ENCODE peak calls at places on chromosome 11, in six cellular contexts. S, D, L, X, I and C are unnamed samples.

GRCh38 chr11:30579776-30580175 is 6.4 kb downstream of the MPPED2 start:
- DNase-seq in D (no peak), I (no peak), X (no peak), L (no peak), S (no peak), C (no peak)

GRCh38 chr11:47847892-47848635 is at the start of gene NUP160:
- DNase-seq in I (peak), D (peak), S (no peak), X (peak), L (peak), C (peak)

GRCh38 chr11:1733716-1734351 is 16.6 kb downstream of the IFITM10 start:
- DNase-seq in D (no peak), L (no peak), X (no peak), S (no peak), I (no peak), C (no peak)

GRCh38 chr11:93500759-93501158 is 42.4 kb downstream of the SMCO4 start:
- DNase-seq in S (no peak), L (no peak), D (no peak), X (no peak), I (no peak), C (no peak)

GRCh38 chr11:15532432-15532831 is 417.7 kb downstream of the INSC start:
- DNase-seq in I (no peak), X (no peak), S (no peak), L (no peak), D (no peak), C (no peak)

GRCh38 chr11:86632499-86633269 is 39.7 kb downstream of the ME3 start:
- DNase-seq in L (no peak), I (no peak), D (no peak), X (peak), S (peak), C (no peak)

GRCh38 chr11:92854162-92854561 is 115.3 kb upstream of the MTNR1B start:
- DNase-seq in D (no peak), L (no peak), I (no peak), X (no peak), S (no peak), C (no peak)

GRCh38 chr11:69524291-69524882 is 42.9 kb downstream of the LINC01488 start:
- DNase-seq in I (no peak), D (no peak), X (no peak), S (no peak), L (no peak), C (no peak)

GRCh38 chr11:24524156-24524555 is 27.3 kb downstream of the LUZP2 start:
- DNase-seq in X (no peak), L (no peak), S (no peak), I (no peak), D (no peak), C (no peak)